ENCODE peak calls at places on chromosomes 6 and 20, in five cellular contexts. W is endothelial cell of umbilical vein, X is HCT116, B is A549, A is H1. H is an unnamed sample.
A peak's percentile ranks its signal among the peaks of the same experiment; 100 is the strongest.

GRCh38 chr20:37202267-37202943 is 23.1 kb upstream of the MROH8 start:
- DNase-seq in X (peak; percentile 35), W (peak; percentile 65), A (no peak), B (peak; percentile 70), H (peak; percentile 63)

GRCh38 chr6:125170376-125170775 is 16.8 kb downstream of the TPD52L1 start:
- DNase-seq in B (no peak), W (no peak), A (no peak), X (no peak), H (no peak)

GRCh38 chr6:20260360-20260759 is 48.1 kb upstream of the MBOAT1 start:
- DNase-seq in B (no peak), W (no peak), A (no peak), X (no peak), H (no peak)

GRCh38 chr20:51311636-51312479 is 230.7 kb downstream of the NFATC2 start:
- DNase-seq in A (no peak), B (no peak), W (no peak), X (no peak), H (no peak)

GRCh38 chr6:133396225-133396624 is 155.1 kb downstream of the EYA4 start:
- DNase-seq in W (no peak), X (no peak), A (no peak), B (no peak), H (no peak)

GRCh38 chr20:35284267-35284991 is at the start of gene EIF6:
- DNase-seq in W (peak; percentile 77), A (peak; percentile 93), X (peak; percentile 79), B (peak; percentile 90), H (peak; percentile 93)

GRCh38 chr20:37298190-37298939 is 8.9 kb downstream of the MANBAL start:
- DNase-seq in X (no peak), W (no peak), B (no peak), A (no peak), H (peak; percentile 85)

GRCh38 chr6:130115036-130115435 is 96.7 kb downstream of the L3MBTL3 start:
- DNase-seq in A (no peak), X (no peak), W (no peak), B (no peak), H (no peak)

GRCh38 chr6:130517444-130517931 is 151.7 kb downstream of the TMEM200A start:
- DNase-seq in A (no peak), W (no peak), B (no peak), X (peak; percentile 80), H (no peak)

GRCh38 chr20:43853918-43854317 is 60.7 kb upstream of the TOX2 start:
- DNase-seq in B (no peak), X (no peak), A (no peak), W (no peak), H (no peak)

GRCh38 chr20:13458860-13459451 is 179.8 kb downstream of the TASP1 start:
- DNase-seq in X (peak; percentile 13), B (peak; percentile 41), W (peak; percentile 35), A (no peak), H (peak; percentile 54)

GRCh38 chr20:43567477-43567876 is 8.7 kb downstream of the SGK2 start:
- DNase-seq in W (no peak), B (no peak), X (no peak), A (no peak), H (no peak)

GRCh38 chr6:41288025-41288777 is 1.7 kb upstream of the TREM1 start:
- DNase-seq in A (no peak), X (no peak), B (no peak), W (no peak), H (peak; percentile 32)

GRCh38 chr6:35181933-35182612 is 31.7 kb upstream of the SCUBE3 start:
- DNase-seq in B (peak; percentile 45), A (peak; percentile 64), X (peak; percentile 86), W (peak; percentile 15), H (peak; percentile 23)

GRCh38 chr6:132020138-132020551 is 69.0 kb upstream of the CCN2 start:
- DNase-seq in W (peak; percentile 14), B (no peak), A (no peak), X (no peak), H (no peak)

GRCh38 chr20:61765871-61766654 is 299.6 kb downstream of the TAF4 start:
- DNase-seq in W (no peak), A (peak; percentile 75), B (no peak), X (no peak), H (no peak)

GRCh38 chr6:7975764-7976146 is 65.2 kb upstream of the TXNDC5 start:
- DNase-seq in X (no peak), W (no peak), A (no peak), B (no peak), H (peak; percentile 27)

GRCh38 chr20:61434361-61434781 is 182.3 kb downstream of the CDH4 start:
- DNase-seq in B (no peak), W (no peak), A (no peak), X (no peak), H (no peak)

GRCh38 chr20:60629206-60629605 is 622.9 kb upstream of the CDH4 start:
- DNase-seq in B (no peak), A (no peak), X (no peak), W (no peak), H (no peak)

GRCh38 chr6:158850807-158851115 is 31.6 kb upstream of the EZR start:
- DNase-seq in B (no peak), W (no peak), A (no peak), X (no peak), H (no peak)

GRCh38 chr6:159311618-159312017 is 142.4 kb downstream of the FNDC1 start:
- DNase-seq in A (no peak), X (no peak), W (no peak), B (no peak), H (no peak)

DNA sequence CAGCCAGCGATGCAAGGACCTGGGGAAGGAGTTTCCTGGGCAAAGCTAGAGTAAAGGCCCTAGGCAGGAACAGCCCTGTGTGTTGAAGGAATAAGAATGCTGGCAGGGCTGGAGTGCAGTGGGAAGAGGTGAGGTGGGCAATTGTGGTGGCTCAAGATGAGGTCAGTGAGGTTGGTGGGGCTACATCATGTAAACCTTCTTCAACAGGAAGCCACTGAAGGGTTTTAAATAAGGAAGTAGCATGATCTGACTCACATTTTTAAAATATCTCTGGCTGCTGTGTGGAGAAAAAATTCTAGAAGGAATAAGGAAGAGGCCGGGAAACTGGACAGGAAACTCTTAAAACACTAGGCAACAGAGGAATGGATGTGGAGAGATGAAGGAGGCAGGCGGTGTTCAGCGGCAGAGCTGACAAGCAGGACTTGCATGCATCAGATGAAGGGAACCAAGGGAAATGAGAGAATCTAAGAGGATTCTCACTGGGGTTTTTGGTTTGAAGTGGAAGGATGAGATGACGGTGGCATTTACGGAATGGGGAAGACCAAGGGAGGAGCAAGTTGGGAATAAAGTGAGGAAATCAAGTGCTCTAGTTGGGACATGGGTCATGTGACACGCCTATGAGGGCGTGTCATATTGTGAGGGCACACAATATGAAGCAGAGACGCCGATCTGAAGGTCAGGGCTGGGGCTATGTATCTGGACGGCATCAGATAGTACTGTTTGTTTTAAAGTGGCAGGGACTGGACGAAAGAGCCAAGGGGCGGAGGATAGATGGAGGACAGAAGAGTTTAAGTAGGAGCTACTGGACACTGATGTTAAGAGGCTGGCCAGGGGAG is 18.3 kb downstream of the TMEM242 start:
- DNase-seq in X (no peak), W (peak; percentile 85), B (no peak), A (no peak), H (peak; percentile 73)
- TF ChIP-seq MAX in X (no peak), W (peak; percentile 66), B (no peak), A (no peak), H (no peak)

DNA sequence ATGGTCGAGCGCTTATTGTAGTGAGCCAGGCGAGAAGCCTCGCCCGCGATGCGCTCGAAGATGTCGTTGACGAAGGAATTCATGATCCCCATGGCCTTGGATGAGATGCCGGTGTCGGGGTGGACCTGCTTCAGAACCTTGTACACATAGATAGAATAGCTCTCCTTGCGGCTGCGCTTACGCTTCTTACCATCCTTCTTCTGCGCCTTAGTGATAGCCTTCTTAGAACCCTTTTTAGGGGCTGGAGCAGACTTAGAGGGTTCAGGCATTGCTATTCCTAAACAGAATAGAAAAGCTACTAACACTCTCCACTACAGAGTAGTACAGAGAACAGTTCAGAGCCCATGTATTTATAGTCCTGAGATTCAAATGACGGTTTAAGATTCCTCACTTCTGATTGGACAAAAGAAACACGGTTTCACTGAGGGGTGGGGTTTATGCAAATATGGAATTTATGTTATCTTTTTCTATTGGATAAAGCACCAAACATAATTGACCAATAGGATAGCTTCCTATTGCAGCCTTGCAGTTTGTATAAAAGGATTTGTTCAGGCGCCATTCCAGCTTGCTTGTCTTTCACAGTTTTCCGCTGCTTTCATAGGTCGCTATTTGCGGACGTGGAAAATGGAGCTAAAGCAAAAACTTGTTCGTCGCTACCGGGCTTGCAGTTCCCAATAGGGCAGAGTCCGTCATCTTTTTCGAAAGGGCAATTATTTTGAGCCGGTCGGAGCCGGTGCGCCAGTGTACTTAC is 43.7 kb upstream of the HFE start:
- DNase-seq in B (peak; percentile 36), W (peak; percentile 96), X (no peak), A (no peak), H (peak; percentile 98)
- H3K4me3 ChIP-seq in B (peak overlapping the region; percentile 34), W (peak overlapping the region; percentile 62), X (no peak overlapping the region), A (no peak overlapping the region), H (peak overlapping the region; percentile 61)

GRCh38 chr20:31843288-31843687 is 2.1 kb downstream of the FOXS1 start:
- DNase-seq in W (no peak), X (no peak), A (no peak), B (no peak), H (no peak)

GRCh38 chr20:31840906-31841816 is 4.2 kb downstream of the FOXS1 start:
- DNase-seq in B (no peak), A (no peak), W (no peak), X (no peak), H (no peak)

GRCh38 chr20:31841928-31842327 is 3.5 kb downstream of the FOXS1 start:
- DNase-seq in X (no peak), A (no peak), B (no peak), W (peak; percentile 63), H (no peak)

GRCh38 chr20:31843881-31844280 is 1.5 kb downstream of the FOXS1 start:
- DNase-seq in X (no peak), B (no peak), A (no peak), W (no peak), H (no peak)

DNA sequence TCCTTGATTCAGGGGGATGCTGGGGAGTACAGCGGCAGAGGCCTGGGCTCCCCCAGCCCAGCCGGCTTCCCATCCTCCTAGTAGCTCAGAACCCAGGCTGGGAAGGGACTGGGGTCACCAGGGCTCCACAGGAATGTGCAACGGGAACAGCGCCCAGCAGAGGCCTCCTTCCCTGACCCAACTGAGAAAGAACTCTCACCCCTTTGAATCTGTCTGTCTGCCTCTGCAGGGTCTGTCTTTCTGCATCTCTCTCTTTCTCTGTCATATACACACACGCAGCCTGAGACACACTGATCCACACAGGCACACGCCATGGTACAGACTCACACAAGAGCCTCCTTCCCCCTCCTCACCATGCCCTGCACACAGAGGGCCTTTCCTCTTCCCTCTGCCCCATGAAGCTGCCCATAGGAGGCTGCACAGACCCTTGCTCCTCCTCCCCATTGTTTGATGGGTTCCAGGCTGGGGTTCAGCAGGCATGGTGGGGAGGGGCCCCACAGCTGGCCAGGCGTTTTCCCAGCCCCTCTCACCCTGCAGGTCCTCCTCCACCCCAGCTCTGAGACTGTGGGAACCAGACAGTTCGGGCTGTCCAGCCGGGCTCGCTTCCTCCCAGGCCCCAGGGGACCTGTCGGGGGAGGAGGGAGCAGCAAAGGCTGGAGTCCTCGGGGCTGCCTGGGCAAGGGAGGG is 2.8 kb downstream of the FOXS1 start:
- DNase-seq in B (no peak), X (no peak), W (peak; percentile 44), A (no peak), H (peak; percentile 53)
- TF ChIP-seq CTCF in B (no peak), X (no peak), W (no peak), A (no peak), H (no peak)

DNA sequence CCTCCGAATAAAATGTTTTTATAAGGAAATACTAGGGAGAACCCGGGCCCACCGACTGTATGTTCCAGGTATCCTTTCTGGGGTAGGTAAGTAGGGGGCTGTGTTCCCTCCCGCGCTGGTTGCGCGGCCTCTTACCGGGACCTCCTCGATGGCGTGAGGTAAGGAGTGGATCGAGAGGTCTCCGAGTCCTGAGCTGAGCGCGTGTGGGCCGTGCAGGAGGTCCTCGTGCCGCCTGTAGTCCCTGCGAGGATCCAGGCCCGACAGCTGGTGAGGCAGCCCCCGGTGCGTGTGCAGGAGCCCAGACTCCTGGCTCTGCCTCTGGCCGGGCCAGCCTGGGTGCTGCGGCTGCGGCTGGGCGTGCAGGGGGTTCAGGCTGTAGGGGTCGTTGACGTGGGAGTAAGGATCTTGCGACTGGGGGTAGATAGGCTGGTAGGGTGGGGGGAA is 5.1 kb downstream of the TFAP2A start:
- DNase-seq in W (no peak), B (no peak), X (no peak), A (no peak), H (peak; percentile 47)
- TF ChIP-seq MAX in W (no peak), B (no peak), X (no peak), A (peak; percentile 41), H (no peak)

H was measured in NB4.